ENCODE peak calls at places on chromosome 5, in ten cellular contexts. F is tibial nerve, S is upper lobe of left lung, B is HepG2, T is transverse colon, A is K562, Z is ovary, D is sigmoid colon, P is suprapubic skin, R is H1. C is an unnamed sample. For H3K27me3 and H3K9me3, the result is how much of the 10 kb centered on the place peaks cover.

GRCh38 chr5:2603176-2603575 is 148.3 kb downstream of the IRX2 start:
- DNase-seq in F (no peak), S (no peak), B (no peak), T (no peak), A (no peak), Z (no peak), D (no peak), P (no peak), R (no peak), C (no peak)

GRCh38 chr5:6377121-6377520 is 1.2 kb downstream of the MED10 start:
- DNase-seq in F (no peak), S (no peak), B (no peak), T (no peak), A (no peak), Z (no peak), D (no peak), P (no peak), R (no peak), C (no peak)

GRCh38 chr5:37658440-37658839 is 181.4 kb downstream of the GDNF start:
- DNase-seq in F (no peak), S (no peak), B (peak), T (no peak), A (peak), Z (no peak), D (no peak), P (no peak), R (no peak), C (no peak)

GRCh38 chr5:59522201-59522831 is 371.2 kb downstream of the PDE4D start:
- DNase-seq in F (no peak), S (peak), B (no peak), T (no peak), A (no peak), Z (no peak), D (no peak), P (no peak), R (no peak), C (no peak)

GRCh38 chr5:32170303-32171170 is 3.6 kb downstream of the GOLPH3 start:
- DNase-seq in F (no peak), S (no peak), B (no peak), T (no peak), A (no peak), Z (no peak), D (no peak), P (no peak), R (no peak), C (no peak)

GRCh38 chr5:52491071-52491828 is 296.5 kb upstream of the ITGA1 start:
- DNase-seq in F (no peak), S (no peak), B (no peak), T (no peak), A (no peak), Z (no peak), D (no peak), P (no peak), R (no peak), C (no peak)

GRCh38 chr5:142322747-142323479 is 1.9 kb downstream of the SPRY4 start:
- DNase-seq in F (peak), S (no peak), B (no peak), T (no peak), A (no peak), Z (no peak), D (peak), P (no peak), R (no peak), C (no peak)

GRCh38 chr5:174687503-174687902 is 36.9 kb upstream of the MSX2 start:
- DNase-seq in F (no peak), S (no peak), B (no peak), T (no peak), A (no peak), Z (no peak), D (no peak), P (no peak), R (no peak), C (no peak)

GRCh38 chr5:176817864-176818377 is 7.6 kb downstream of the UNC5A start:
- DNase-seq in F (no peak), S (no peak), B (no peak), T (no peak), A (peak), Z (no peak), D (no peak), P (no peak), R (peak), C (no peak)

GRCh38 chr5:119347996-119348395 is 7.8 kb upstream of the TNFAIP8 start:
- DNase-seq in F (no peak), S (no peak), B (no peak), T (no peak), A (no peak), Z (no peak), D (no peak), P (no peak), R (no peak), C (no peak)

GRCh38 chr5:107523019-107523680 is 147.6 kb downstream of the EFNA5 start:
- DNase-seq in F (no peak), S (no peak), B (no peak), T (no peak), A (no peak), Z (no peak), D (no peak), P (no peak), R (no peak), C (no peak)

GRCh38 chr5:159826351-159827222 is 89.7 kb upstream of the ADRA1B start:
- DNase-seq in F (no peak), S (peak), B (no peak), T (no peak), A (no peak), Z (no peak), D (no peak), P (no peak), R (no peak), C (peak)

GRCh38 chr5:143870871-143871632 is 59.1 kb downstream of the HMHB1 start:
- DNase-seq in F (no peak), S (no peak), B (no peak), T (peak), A (no peak), Z (no peak), D (no peak), P (no peak), R (no peak), C (no peak)

GRCh38 chr5:84437673-84438315 is 53.1 kb upstream of the EDIL3 start:
- DNase-seq in F (no peak), S (no peak), B (no peak), T (no peak), A (no peak), Z (no peak), D (no peak), P (no peak), R (no peak), C (no peak)

GRCh38 chr5:168765220-168766037 is 186.3 kb upstream of the PANK3 start:
- DNase-seq in F (peak), S (no peak), B (no peak), T (no peak), A (no peak), Z (no peak), D (no peak), P (no peak), R (no peak), C (no peak)

GRCh38 chr5:171667341-171668096 is 118.1 kb upstream of the SMIM23 start:
- DNase-seq in F (peak), S (no peak), B (no peak), T (no peak), A (no peak), Z (peak), D (peak), P (peak), R (peak), C (no peak)

DNA sequence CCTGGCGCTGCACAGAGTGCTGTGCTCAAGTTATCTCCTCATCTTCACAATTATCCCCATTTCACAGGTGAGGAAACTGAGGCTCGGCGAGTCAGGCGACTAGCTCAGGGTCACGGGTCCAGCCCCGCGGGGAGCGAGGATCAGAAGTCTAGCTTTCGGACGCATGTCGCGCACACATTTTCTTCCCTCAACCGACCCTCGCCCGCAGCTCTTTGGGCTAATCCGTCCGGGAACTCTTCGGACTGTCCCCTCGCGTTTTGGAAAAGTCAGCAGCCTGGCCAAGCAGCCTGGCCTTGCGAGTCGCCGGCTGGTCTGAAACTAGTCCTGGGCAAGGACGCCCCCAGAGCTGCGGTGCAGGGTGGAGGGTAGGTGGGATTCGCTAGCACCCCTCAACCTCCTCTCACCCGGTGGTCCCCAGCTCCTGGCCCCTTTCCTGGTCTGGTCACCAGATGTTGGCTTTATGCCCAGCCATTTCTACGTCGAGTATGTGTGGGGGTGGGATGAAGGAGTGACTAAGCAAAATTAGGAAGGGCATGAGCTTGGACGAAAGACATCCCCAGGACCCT is 518 bp downstream of the BHMT2 start:
- DNase-seq in F (peak), S (no peak), B (peak), T (no peak), A (no peak), Z (peak), D (peak), P (no peak), R (no peak), C (no peak)
- TF ChIP-seq EP300 in F (peak), S (no peak), B (no peak), T (no peak), A (no peak), Z (no peak), D (no peak), P (no peak), R (no peak), C (no peak)

GRCh38 chr5:135546912-135547311 is 11.1 kb upstream of the NEUROG1 start:
- DNase-seq in F (no peak), S (no peak), B (no peak), T (no peak), A (no peak), Z (no peak), D (no peak), P (no peak), R (no peak), C (no peak)

GRCh38 chr5:135544666-135545045 is 8.9 kb upstream of the NEUROG1 start:
- DNase-seq in F (no peak), S (no peak), B (no peak), T (no peak), A (no peak), Z (no peak), D (no peak), P (no peak), R (no peak), C (no peak)

GRCh38 chr5:135543151-135543818 is 7.5 kb upstream of the NEUROG1 start:
- DNase-seq in F (no peak), S (no peak), B (no peak), T (no peak), A (no peak), Z (no peak), D (no peak), P (no peak), R (no peak), C (no peak)

GRCh38 chr5:135546014-135546413 is 10.2 kb upstream of the NEUROG1 start:
- DNase-seq in F (no peak), S (no peak), B (no peak), T (no peak), A (no peak), Z (no peak), D (no peak), P (no peak), R (no peak), C (no peak)

DNA sequence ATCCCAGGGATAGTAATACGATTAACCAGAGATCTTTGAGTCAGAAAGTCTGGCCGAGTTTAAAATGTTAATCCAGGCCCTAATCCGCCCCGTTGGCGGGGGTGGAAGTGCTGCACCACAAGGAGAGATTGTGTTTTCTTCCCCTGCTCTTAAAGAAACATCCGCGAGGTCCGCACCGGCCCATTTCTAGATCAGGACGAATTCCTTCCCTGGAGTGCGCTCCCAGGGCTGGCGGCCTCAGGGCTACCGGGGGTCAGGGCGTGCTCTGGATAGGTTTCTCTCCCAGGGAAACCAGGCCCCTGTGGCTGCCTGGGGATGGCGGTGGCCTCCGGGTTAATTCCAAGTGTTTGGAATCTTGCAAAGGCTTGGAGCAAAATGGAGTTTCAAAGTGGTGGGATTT is 9.4 kb upstream of the NEUROG1 start:
- DNase-seq in F (no peak), S (no peak), B (no peak), T (no peak), A (no peak), Z (no peak), D (no peak), P (no peak), R (no peak), C (no peak)
- H3K27me3 ChIP-seq in F (half or more), S (under half), B (under half), T (half or more), A (under half), Z (under half), D (half or more), P (half or more), R (half or more), C (half or more)

GRCh38 chr5:178786424-178786823 is 56.0 kb upstream of the ZNF354A start:
- DNase-seq in F (no peak), S (no peak), B (no peak), T (no peak), A (no peak), Z (no peak), D (peak), P (no peak), R (no peak), C (no peak)
- H3K9me3 ChIP-seq in F (under half), S (under half), B (under half), T (under half), A (under half), Z (under half), D (under half), P (under half), R (half or more), C (under half)

GRCh38 chr5:124740055-124740454 is 6.4 kb downstream of the ZNF608 start:
- DNase-seq in F (no peak), S (no peak), B (no peak), T (no peak), A (no peak), Z (no peak), D (no peak), P (no peak), R (no peak), C (no peak)

GRCh38 chr5:124737651-124738050 is 8.8 kb downstream of the ZNF608 start:
- DNase-seq in F (no peak), S (no peak), B (no peak), T (no peak), A (no peak), Z (no peak), D (no peak), P (no peak), R (no peak), C (no peak)

GRCh38 chr5:124740991-124741583 is 5.4 kb downstream of the ZNF608 start:
- DNase-seq in F (no peak), S (no peak), B (no peak), T (no peak), A (no peak), Z (no peak), D (no peak), P (no peak), R (no peak), C (no peak)

GRCh38 chr5:124736814-124737186 is 9.6 kb downstream of the ZNF608 start:
- DNase-seq in F (no peak), S (no peak), B (no peak), T (no peak), A (no peak), Z (no peak), D (no peak), P (no peak), R (no peak), C (no peak)

GRCh38 chr5:124738751-124739559 is 7.5 kb downstream of the ZNF608 start:
- DNase-seq in F (no peak), S (no peak), B (no peak), T (no peak), A (no peak), Z (no peak), D (no peak), P (no peak), R (no peak), C (no peak)
- TF ChIP-seq EP300 in F (no peak), S (no peak), B (no peak), T (no peak), A (no peak), Z (no peak), D (no peak), P (no peak), R (peak), C (no peak)

DNA sequence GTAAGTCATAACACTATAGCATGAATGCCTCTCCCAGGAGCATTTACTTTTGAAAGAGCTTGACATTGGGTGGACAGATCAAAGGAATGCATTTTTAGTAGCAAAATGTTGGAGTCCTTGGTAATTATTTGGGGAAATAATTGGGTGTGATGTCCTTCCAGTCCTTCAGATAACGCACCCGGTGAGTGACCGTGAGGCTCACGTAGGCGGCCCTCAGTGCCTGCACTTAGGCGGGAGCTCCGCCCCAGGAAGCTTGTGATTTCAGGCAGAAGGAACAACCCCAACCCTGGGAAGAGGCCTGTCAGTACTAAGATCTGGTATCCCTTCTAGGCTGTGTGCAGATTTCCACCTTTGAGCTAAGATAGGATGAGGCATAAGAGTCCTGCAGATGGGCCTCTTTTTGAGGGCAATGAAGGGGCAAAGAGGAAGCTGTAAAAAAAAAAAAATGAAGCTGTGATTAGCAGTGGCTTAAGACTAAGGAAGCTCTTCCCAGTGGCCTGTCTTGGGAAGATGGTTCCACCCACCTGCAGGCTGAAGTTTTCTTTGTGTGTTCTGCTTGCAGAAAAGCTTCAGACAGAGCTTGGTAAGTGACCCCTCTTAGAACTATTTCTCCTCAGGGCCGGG is 14.9 kb downstream of the BTNL9 start:
- DNase-seq in F (no peak), S (no peak), B (no peak), T (no peak), A (peak), Z (no peak), D (no peak), P (no peak), R (no peak), C (no peak)
- H3K27me3 ChIP-seq in F (half or more), S (under half), B (half or more), T (half or more), A (under half), Z (under half), D (half or more), P (half or more), R (half or more), C (half or more)

DNA sequence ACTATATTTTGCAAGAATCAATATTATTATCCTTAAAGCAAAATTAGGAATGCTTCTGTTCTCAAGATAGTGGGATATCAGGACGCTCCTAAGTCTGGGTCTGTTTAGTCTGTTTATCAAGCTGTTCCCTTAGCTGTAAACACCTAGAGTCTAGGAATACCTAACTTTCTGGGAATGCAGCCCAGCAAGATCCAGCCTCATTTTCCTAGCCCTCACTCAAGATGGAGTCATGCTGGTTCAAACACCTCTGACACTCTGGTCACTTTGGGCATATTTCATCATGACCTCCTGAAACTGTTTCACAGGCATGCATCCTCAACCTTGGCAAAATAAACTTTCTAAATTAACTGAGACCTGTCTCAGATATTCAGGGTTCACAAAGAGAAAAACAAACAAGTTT is 14.4 kb upstream of the MRPS30 start:
- DNase-seq in F (no peak), S (no peak), B (no peak), T (no peak), A (no peak), Z (no peak), D (no peak), P (no peak), R (no peak), C (no peak)
- H3K9me3 ChIP-seq in F (under half), S (under half), B (under half), T (under half), A (under half), Z (under half), D (under half), P (under half), R (under half), C (under half)

DNA sequence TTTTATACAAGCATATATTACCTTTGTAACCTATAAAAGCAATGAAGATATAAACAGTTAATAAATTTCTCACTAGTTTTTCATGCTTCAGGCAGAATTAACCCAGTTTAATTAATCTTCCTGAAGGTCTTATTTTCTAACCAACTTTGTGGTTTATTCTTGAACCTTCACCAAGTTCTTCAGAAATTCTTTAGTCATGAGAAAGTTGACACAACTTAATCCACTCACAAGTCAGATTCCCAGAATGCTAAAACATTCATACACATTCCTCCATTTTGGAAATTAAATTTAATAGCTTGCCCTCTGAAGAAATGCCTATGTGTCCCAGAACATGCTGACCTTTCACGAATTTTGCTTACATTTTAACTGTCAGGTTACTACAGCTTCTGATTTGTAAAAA is 105.4 kb upstream of the PAM start:
- DNase-seq in F (no peak), S (no peak), B (no peak), T (no peak), A (no peak), Z (no peak), D (no peak), P (no peak), R (no peak), C (no peak)
- TF ChIP-seq EP300 in F (no peak), S (no peak), B (no peak), T (no peak), A (no peak), Z (no peak), D (no peak), P (no peak), R (no peak), C (no peak)

GRCh38 chr5:497090-497489 is 27.2 kb downstream of the SLC9A3 start:
- DNase-seq in F (no peak), S (no peak), B (no peak), T (no peak), A (no peak), Z (no peak), D (no peak), P (no peak), R (no peak), C (no peak)
- H3K27me3 ChIP-seq in F (under half), S (under half), B (half or more), T (half or more), A (half or more), Z (under half), D (half or more), P (half or more), R (under half), C (half or more)

C was measured in stomach.